ENCODE peak calls at places on chromosomes 4 and X, in six cellular contexts. Z is AG04450, A is OCI-LY7, U is lung, C is tibial artery, B is left lung. H is an unnamed sample.

GRCh38 chr4:177482367-177482766 is 40.1 kb upstream of the AGA start:
- DNase-seq in U (no peak), A (no peak), B (no peak), Z (no peak), C (no peak), H (no peak)

GRCh38 chrX:30488092-30488491 is 89.5 kb downstream of the TASL start:
- DNase-seq in C (no peak), A (no peak), Z (no peak), U (no peak), B (no peak), H (no peak)

GRCh38 chrX:9163153-9163790 is 129.3 kb upstream of the FAM9B start:
- DNase-seq in Z (no peak), U (no peak), B (no peak), A (no peak), C (no peak), H (no peak)

GRCh38 chr4:121597346-121597934 is 99.3 kb downstream of the ANXA5 start:
- DNase-seq in A (no peak), U (no peak), C (no peak), Z (no peak), B (no peak), H (no peak)

GRCh38 chr4:156763511-156763910 is 208.1 kb downstream of the PDGFC start:
- DNase-seq in U (no peak), A (no peak), C (no peak), Z (no peak), B (no peak), H (no peak)

GRCh38 chr4:42750831-42751230 is 93.9 kb upstream of the ATP8A1 start:
- DNase-seq in C (no peak), Z (no peak), B (no peak), U (no peak), A (no peak), H (peak)

GRCh38 chrX:148928803-148929202 is 428.4 kb downstream of the AFF2 start:
- DNase-seq in B (no peak), C (no peak), Z (no peak), A (no peak), U (no peak), H (no peak)

GRCh38 chr4:176001171-176002006 is 64.3 kb upstream of the WDR17 start:
- DNase-seq in A (no peak), U (peak), B (peak), C (no peak), Z (no peak), H (peak)

GRCh38 chr4:137707626-137708025 is 175.3 kb upstream of the PCDH18 start:
- DNase-seq in B (no peak), A (no peak), U (no peak), Z (no peak), C (no peak), H (peak)

GRCh38 chr4:22521240-22521639 is 5.4 kb upstream of the ADGRA3 start:
- DNase-seq in U (no peak), C (no peak), B (no peak), Z (no peak), A (no peak), H (no peak)

GRCh38 chr4:101678180-101678579 is 112.3 kb upstream of the BANK1 start:
- DNase-seq in C (no peak), U (no peak), Z (no peak), A (no peak), B (no peak), H (no peak)

GRCh38 chr4:2269206-2269531 is 7.3 kb upstream of the MXD4 start:
- DNase-seq in C (no peak), U (no peak), Z (no peak), A (no peak), B (no peak), H (no peak)

GRCh38 chrX:150975655-150976390 is 7.3 kb upstream of the HMGB3 start:
- DNase-seq in A (no peak), Z (no peak), U (no peak), C (no peak), B (no peak), H (no peak)

GRCh38 chr4:40769266-40769665 is 19.5 kb downstream of the NSUN7 start:
- DNase-seq in Z (peak), B (no peak), A (no peak), C (no peak), U (no peak), H (peak)

GRCh38 chr4:77859256-77859655 is 3.4 kb upstream of the MRPL1 start:
- DNase-seq in U (no peak), A (no peak), B (no peak), Z (no peak), C (no peak), H (no peak)

GRCh38 chr4:77861500-77861899 is 1.1 kb upstream of the MRPL1 start:
- DNase-seq in U (no peak), A (peak), C (no peak), Z (no peak), B (no peak), H (no peak)

GRCh38 chr4:77865259-77865658 is 2.6 kb downstream of the MRPL1 start:
- DNase-seq in U (no peak), A (no peak), C (no peak), Z (no peak), B (no peak), H (no peak)

DNA sequence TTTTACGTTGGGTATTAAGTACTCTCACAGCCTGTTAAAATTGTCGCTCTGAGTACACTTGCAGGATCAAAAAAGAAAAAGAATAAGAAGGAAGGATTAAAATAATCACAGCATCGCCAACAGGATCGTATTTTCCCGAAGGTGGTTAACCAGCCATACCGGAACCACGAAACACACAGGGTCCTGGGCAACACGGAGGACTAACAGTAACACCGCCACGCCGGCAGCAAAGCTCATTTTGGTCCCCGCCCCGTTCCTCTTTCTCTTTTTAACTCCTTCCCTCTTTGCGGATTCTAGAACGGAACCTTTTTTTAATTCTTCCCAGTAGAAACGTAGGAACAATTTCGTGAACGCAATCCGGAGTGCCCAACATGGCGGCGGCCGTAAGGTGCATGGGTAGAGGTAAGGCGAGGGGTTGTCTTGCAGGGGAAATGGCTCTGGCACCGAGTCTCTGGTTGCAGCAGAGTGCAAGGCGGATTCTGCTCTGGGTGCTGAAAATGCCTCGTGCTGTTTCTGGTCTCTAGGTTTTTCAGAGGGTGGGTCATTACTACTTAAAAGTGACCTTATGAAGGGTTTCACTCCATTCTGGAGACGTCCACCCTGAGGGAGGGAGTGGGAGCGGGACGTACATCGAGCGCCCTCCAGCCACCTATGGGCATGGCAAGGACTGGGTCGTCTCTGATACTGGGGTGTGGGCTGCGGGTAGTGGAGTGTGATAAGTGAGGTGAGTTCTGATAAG is at the start of gene MRPL1:
- DNase-seq in Z (peak), U (peak), B (peak), C (peak), A (peak), H (peak)
- TF ChIP-seq CTCF in Z (no peak), U (no peak), B (no peak), C (peak), A (peak), H (no peak)

DNA sequence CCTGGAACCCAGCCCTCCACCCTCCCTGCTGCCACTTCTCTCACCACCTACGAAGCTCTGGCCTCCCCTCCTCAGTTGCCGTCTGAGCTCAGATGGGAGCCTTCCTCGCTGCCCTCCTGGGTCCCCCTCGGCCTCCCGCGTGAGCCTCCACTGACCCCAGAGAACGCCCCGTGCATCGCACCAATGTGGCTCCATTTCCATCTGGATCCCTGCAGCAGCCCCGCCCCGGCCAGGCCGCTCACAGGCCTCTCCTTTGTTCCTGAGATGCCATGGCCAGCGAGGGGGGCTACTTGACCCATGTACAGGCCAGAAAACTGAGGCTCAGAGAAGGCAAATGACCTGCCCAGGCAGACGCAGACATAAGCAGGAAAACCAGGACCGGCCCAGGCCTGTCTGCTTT is 242.4 kb upstream of the PSAPL1 start:
- DNase-seq in U (no peak), B (no peak), Z (no peak), C (no peak), A (no peak), H (no peak)
- H3K4me3 ChIP-seq in U (no peak), B (no peak), Z (no peak), C (no peak), A (no peak), H (no peak)

GRCh38 chrX:46485897-46486296 is 59.3 kb downstream of the ZNF674 start:
- DNase-seq in B (no peak), A (no peak), C (no peak), Z (no peak), U (no peak), H (no peak)
- TF ChIP-seq CTCF in B (no peak), A (no peak), C (no peak), Z (no peak), U (no peak), H (no peak)

GRCh38 chrX:40877869-40878268 is 142.5 kb upstream of the MED14 start:
- DNase-seq in Z (no peak), A (peak), B (no peak), C (no peak), U (no peak), H (no peak)
- H3K4me3 ChIP-seq in Z (no peak), A (no peak), B (no peak), C (no peak), U (no peak), H (no peak)

DNA sequence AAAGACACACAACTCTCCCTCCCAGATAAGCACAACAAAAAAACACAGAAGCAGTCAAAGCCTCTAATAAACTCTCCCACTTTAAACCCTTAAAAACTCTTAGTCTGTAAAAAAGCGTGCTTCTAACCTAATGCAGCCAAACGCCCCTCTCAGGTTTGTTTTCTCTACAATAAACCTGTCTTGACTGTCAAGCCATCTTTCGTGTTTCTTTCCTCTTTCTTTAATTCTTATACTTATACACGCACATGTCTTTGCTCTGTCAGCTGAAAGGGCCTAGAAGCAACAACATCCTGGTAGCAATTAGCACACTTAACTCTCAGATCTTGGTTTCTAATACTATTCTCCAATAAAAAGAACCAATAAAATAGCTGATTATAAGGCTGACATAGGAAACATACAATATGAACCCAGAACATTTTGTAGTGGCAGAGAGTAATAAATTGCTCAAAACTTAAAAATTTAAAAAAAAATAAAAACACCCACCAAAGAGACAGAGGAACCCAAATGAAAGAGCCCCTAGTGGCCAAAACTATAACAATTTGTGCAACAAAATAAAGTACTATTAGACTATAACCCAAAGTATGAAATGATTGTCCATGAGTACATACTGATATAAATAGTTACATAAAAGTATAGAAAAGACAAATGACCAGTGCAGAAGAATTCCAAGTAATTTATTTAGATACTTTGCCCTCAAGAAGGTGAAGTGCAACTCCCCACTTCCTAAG is 440.4 kb upstream of the ADGRL3 start:
- DNase-seq in A (no peak), C (no peak), U (no peak), Z (no peak), B (no peak), H (no peak)
- TF ChIP-seq CTCF in A (peak), C (no peak), U (no peak), Z (peak), B (no peak), H (peak)

GRCh38 chrX:107450823-107451509 is 1.5 kb downstream of the FRMPD3 start:
- DNase-seq in Z (no peak), C (no peak), B (no peak), A (peak), U (no peak), H (no peak)

GRCh38 chrX:107448625-107449468 is 605 bp upstream of the FRMPD3 start:
- DNase-seq in Z (no peak), C (no peak), B (no peak), U (no peak), A (peak), H (no peak)

GRCh38 chrX:107447642-107448041 is 1.8 kb upstream of the FRMPD3 start:
- DNase-seq in C (no peak), Z (no peak), B (no peak), U (no peak), A (no peak), H (no peak)

GRCh38 chrX:107451754-107452153 is 2.3 kb downstream of the FRMPD3 start:
- DNase-seq in B (no peak), Z (no peak), A (peak), C (no peak), U (no peak), H (no peak)

DNA sequence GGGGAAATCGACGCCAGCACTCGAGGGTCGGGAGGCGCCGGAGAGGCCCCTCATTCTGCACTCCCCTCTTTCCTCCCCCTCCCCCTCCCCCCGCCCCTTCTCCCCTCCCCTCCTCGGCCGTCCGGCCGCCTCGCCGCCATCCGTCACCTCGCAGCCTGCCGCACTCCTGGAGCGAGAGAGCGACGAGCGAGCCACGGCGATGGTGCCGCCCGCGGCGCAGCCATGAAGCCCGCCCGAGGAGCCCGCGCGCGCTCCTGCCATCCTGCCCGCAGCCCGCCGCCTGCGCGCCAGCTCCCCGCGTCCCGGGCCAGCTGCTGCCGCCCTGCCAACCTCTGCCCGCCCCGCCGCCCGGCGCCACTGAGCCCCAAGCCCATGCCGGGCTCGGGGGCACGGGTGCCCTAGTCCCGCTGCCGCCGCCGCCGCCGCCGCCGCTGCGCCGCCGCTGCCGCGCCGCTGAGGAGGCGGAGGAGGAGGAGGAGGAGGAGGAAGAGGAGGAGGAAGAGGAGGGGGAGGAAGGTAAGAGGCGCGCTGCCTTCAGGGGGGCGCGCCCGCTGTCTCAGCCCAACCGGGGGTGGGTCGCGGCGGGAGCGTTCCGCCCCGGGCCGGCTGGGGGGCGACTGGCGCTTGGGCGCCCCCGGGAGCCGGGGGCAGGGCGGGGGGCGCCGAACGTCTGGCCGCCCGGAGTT is at the start of gene FRMPD3:
- DNase-seq in B (no peak), A (peak), U (no peak), Z (no peak), C (no peak), H (no peak)
- H3K4me3 ChIP-seq in B (peak), A (peak), U (no peak), Z (peak), C (peak), H (peak)

H was measured in astrocyte of the cerebellum.